ENCODE peak calls at places on chromosomes 2 and 18, in seven cellular contexts. A is adipocyte, B is GM23248, T is neural progenitor cell, J is H9, V is colonic mucosa, E is neuronal stem cell. R is an unnamed sample.

GRCh38 chr2:240869109-240869955 is 708 bp downstream of the AGXT start:
- DNase-seq in A (no peak), B (no peak), T (no peak), J (no peak), V (no peak), E (no peak), R (no peak)

GRCh38 chr18:44507729-44508325 is 172.9 kb upstream of the SETBP1 start:
- DNase-seq in A (no peak), B (no peak), T (no peak), J (no peak), V (no peak), E (no peak), R (no peak)

GRCh38 chr2:29480423-29480822 is 365.2 kb downstream of the CLIP4 start:
- DNase-seq in A (no peak), B (no peak), T (no peak), J (no peak), V (no peak), E (no peak), R (no peak)

GRCh38 chr2:203301667-203302066 is 26.5 kb upstream of the ABI2 start:
- DNase-seq in A (peak; percentile 39), B (no peak), T (no peak), J (no peak), V (no peak), E (no peak), R (no peak)

GRCh38 chr2:28055325-28055970 is 164.9 kb downstream of the BABAM2 start:
- DNase-seq in A (no peak), B (peak; percentile 51), T (no peak), J (no peak), V (no peak), E (no peak), R (peak; percentile 65)

GRCh38 chr2:66577331-66578041 is 142.6 kb downstream of the MEIS1 start:
- DNase-seq in A (no peak), B (no peak), T (peak; percentile 71), J (peak; percentile 68), V (no peak), E (no peak), R (no peak)

GRCh38 chr2:128623776-128624424 is 305.2 kb upstream of the HS6ST1 start:
- DNase-seq in A (peak; percentile 95), B (peak; percentile 88), T (no peak), J (no peak), V (no peak), E (no peak), R (peak; percentile 83)

GRCh38 chr2:190943706-190944105 is 63.1 kb downstream of the GLS start:
- DNase-seq in A (no peak), B (no peak), T (no peak), J (no peak), V (no peak), E (no peak), R (no peak)

GRCh38 chr2:199309411-199309810 is 148.3 kb downstream of the SATB2 start:
- DNase-seq in A (no peak), B (no peak), T (no peak), J (no peak), V (no peak), E (no peak), R (no peak)

GRCh38 chr2:233476083-233476410 is 90.5 kb downstream of the USP40 start:
- DNase-seq in A (no peak), B (no peak), T (no peak), J (no peak), V (peak; percentile 6), E (no peak), R (no peak)

GRCh38 chr2:54801422-54801821 is 78.0 kb downstream of the EML6 start:
- DNase-seq in A (no peak), B (no peak), T (no peak), J (no peak), V (no peak), E (no peak), R (no peak)

GRCh38 chr2:72676341-72677025 is 149.3 kb downstream of the EXOC6B start:
- DNase-seq in A (peak; percentile 66), B (peak; percentile 7), T (no peak), J (no peak), V (no peak), E (no peak), R (no peak)

GRCh38 chr2:157420771-157421323 is 23.0 kb downstream of the CYTIP start:
- DNase-seq in A (peak; percentile 79), B (peak; percentile 50), T (no peak), J (no peak), V (no peak), E (no peak), R (no peak)

GRCh38 chr2:106193491-106193976 is 567 bp downstream of the UXS1 start:
- DNase-seq in A (peak; percentile 63), B (peak; percentile 57), T (peak; percentile 78), J (no peak), V (peak; percentile 65), E (peak; percentile 15), R (no peak)

GRCh38 chr2:98009887-98010760 is 14.4 kb upstream of the TMEM131 start:
- DNase-seq in A (peak; percentile 40), B (no peak), T (no peak), J (no peak), V (no peak), E (no peak), R (no peak)

GRCh38 chr2:171410624-171411023 is 23.2 kb downstream of the METTL8 start:
- DNase-seq in A (peak; percentile 45), B (peak; percentile 21), T (no peak), J (no peak), V (no peak), E (no peak), R (no peak)

GRCh38 chr2:171410101-171410500 is 23.7 kb downstream of the METTL8 start:
- DNase-seq in A (peak; percentile 83), B (peak; percentile 20), T (no peak), J (no peak), V (no peak), E (no peak), R (peak; percentile 60)

GRCh38 chr2:171407030-171407707 is 26.6 kb downstream of the METTL8 start:
- DNase-seq in A (no peak), B (no peak), T (no peak), J (no peak), V (no peak), E (no peak), R (no peak)

GRCh38 chr2:171411214-171411613 is 22.6 kb downstream of the METTL8 start:
- DNase-seq in A (no peak), B (no peak), T (no peak), J (no peak), V (no peak), E (no peak), R (no peak)

DNA sequence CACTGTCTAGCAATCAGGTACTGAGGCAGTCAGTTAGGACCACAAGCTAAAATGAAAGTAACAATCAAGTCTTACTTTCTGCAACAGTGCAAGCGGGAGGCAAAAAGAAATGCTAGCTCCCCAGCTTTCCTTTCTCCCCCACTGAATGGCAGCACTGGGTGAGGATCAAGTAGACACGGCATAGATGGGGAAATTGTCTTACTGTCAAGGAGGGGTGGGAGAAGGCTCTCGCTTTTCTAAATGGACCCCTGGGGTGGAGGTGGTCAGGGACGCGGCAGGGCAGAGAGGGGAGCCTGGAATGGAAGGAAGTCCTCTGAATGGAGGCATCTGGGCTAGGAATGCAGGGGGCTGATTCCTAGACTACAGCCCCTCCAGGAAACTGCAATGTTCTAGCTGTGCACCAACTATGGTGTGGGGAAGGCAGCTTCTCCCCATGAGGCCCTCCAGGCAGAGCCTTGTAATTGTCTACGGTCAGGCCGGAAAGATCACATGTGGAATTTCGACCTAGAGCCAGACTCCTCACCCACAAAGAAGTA is 24.3 kb downstream of the METTL8 start:
- DNase-seq in A (peak; percentile 43), B (no peak), T (peak; percentile 46), J (peak; percentile 53), V (no peak), E (no peak), R (no peak)
- H3K9ac ChIP-seq in A (peak overlapping the region; percentile 50), B (no peak overlapping the region), T (no peak overlapping the region), J (no peak overlapping the region), V (no peak overlapping the region), E (peak overlapping the region; percentile 25), R (no peak overlapping the region)

GRCh38 chr18:48662021-48662661 is 123.3 kb downstream of the CTIF start:
- DNase-seq in A (peak; percentile 81), B (peak; percentile 63), T (peak; percentile 29), J (no peak), V (no peak), E (no peak), R (peak; percentile 24)
- H3K9ac ChIP-seq in A (no peak overlapping the region), B (no peak overlapping the region), T (no peak overlapping the region), J (no peak overlapping the region), V (no peak overlapping the region), E (peak overlapping the region; percentile 73), R (no peak overlapping the region)

DNA sequence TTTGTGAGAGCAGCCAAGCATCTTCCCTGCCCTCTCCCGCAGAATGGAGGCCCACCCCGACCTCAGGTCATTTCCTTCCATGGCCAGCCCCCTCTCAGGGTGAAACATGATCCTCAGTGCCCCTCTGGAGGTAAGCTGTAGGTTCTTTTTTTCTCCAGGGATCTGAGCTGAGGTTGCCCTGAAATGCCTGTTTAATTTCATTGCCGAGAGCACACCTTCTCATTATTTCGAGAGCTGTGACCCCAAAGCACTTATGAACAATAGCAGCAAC is 122.6 kb upstream of the LGALSL start:
- DNase-seq in A (no peak), B (no peak), T (peak; percentile 74), J (peak; percentile 76), V (no peak), E (no peak), R (no peak)
- H3K9ac ChIP-seq in A (no peak overlapping the region), B (no peak overlapping the region), T (no peak overlapping the region), J (no peak overlapping the region), V (no peak overlapping the region), E (no peak overlapping the region), R (no peak overlapping the region)

GRCh38 chr2:17813015-17813741 is 3.1 kb upstream of the MSGN1 start:
- DNase-seq in A (no peak), B (peak; percentile 89), T (no peak), J (no peak), V (no peak), E (no peak), R (no peak)

GRCh38 chr2:17816396-17817245 is at the start of gene MSGN1:
- DNase-seq in A (no peak), B (no peak), T (peak; percentile 29), J (no peak), V (no peak), E (no peak), R (no peak)

GRCh38 chr2:17814601-17815000 is 1.7 kb upstream of the MSGN1 start:
- DNase-seq in A (no peak), B (no peak), T (no peak), J (no peak), V (no peak), E (no peak), R (no peak)

GRCh38 chr2:17815466-17816184 is 635 bp upstream of the MSGN1 start:
- DNase-seq in A (no peak), B (no peak), T (peak; percentile 35), J (peak; percentile 36), V (no peak), E (no peak), R (no peak)

DNA sequence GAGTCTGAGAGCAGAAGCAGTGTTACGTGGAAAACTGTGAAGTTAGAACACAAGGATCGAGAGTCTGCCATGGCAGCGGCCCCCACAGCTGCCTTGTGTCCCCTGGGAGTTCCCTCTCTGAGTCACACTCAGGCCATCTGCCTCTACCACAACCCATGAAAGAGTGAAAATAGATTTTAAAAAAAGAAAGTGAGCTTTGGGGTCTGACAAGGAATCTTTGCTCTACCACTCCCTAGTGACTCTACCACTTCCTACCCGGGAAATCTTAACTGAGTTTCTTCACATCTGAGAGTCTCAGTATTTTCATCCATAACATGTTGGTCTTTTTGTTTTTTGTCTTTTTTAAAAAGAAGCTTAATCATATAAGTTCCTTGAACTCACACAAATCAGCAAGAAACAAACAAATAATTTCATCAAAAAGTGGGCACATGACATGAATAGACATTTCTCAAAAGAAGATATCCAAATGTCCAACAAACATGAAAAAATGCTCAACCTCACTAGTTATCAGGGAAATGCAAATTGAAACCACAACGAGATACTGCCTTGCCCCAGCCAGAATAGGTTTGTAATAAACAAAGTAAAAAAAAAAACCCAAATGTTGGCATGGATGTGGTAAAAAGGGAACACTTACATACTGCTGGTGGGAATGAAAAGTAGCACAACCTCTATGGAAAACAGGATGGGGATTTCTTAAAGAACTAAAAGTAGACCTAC is 2.4 kb upstream of the MSGN1 start:
- DNase-seq in A (no peak), B (peak; percentile 81), T (no peak), J (no peak), V (no peak), E (no peak), R (no peak)
- H3K9ac ChIP-seq in A (peak overlapping the region; percentile 31), B (peak overlapping the region; percentile 50), T (no peak overlapping the region), J (no peak overlapping the region), V (no peak overlapping the region), E (no peak overlapping the region), R (no peak overlapping the region)